ENCODE peak calls at places on chromosomes 6 and 20, in eight cellular contexts. O is heart left ventricle, D is small intestine, E is left lung, V is Caco-2, I is upper lobe of left lung, G is pancreas, X is tibial nerve. Z is an unnamed sample.

GRCh38 chr6:138517635-138518034 is 18.3 kb upstream of the NHSL1 start:
- DNase-seq in G (no peak), V (peak; percentile 35), E (no peak), X (no peak), D (peak; percentile 79), O (no peak), I (no peak), Z (no peak)

GRCh38 chr6:18388942-18389341 is 1.8 kb downstream of the RNF144B start:
- DNase-seq in V (no peak), G (peak; percentile 24), D (no peak), X (no peak), I (no peak), O (no peak), E (no peak), Z (peak; percentile 16)

GRCh38 chr6:106600329-106600728 is 29.0 kb downstream of the RTN4IP1 start:
- DNase-seq in O (no peak), X (no peak), G (no peak), V (no peak), D (no peak), I (no peak), E (no peak), Z (no peak)

GRCh38 chr6:115131709-115132490 is 789.1 kb upstream of the HS3ST5 start:
- DNase-seq in D (no peak), I (no peak), O (no peak), X (no peak), V (no peak), G (no peak), E (no peak), Z (no peak)

GRCh38 chr20:62063601-62063980 is 2.1 kb downstream of the TAF4 start:
- DNase-seq in V (no peak), G (no peak), X (no peak), O (no peak), E (no peak), D (no peak), I (peak; percentile 83), Z (peak; percentile 45)

GRCh38 chr6:38933426-38933825 is 115.2 kb upstream of the GLP1R start:
- DNase-seq in V (peak; percentile 47), X (no peak), I (no peak), D (peak; percentile 68), G (no peak), O (no peak), E (no peak), Z (peak; percentile 21)

GRCh38 chr6:8170245-8170644 is 67.9 kb upstream of the EEF1E1 start:
- DNase-seq in D (no peak), E (no peak), V (no peak), O (no peak), G (no peak), I (no peak), X (no peak), Z (no peak)

GRCh38 chr6:132887204-132887603 is 72.8 kb downstream of the RPS12 start:
- DNase-seq in D (no peak), G (no peak), I (no peak), O (no peak), V (no peak), X (no peak), E (no peak), Z (peak; percentile 39)

GRCh38 chr6:112413805-112414204 is 66.7 kb downstream of the RFPL4B start:
- DNase-seq in V (peak; percentile 10), E (no peak), I (no peak), G (no peak), D (no peak), X (no peak), O (no peak), Z (no peak)

GRCh38 chr6:43376551-43376981 is 7.1 kb upstream of the ZNF318 start:
- DNase-seq in X (no peak), I (no peak), V (no peak), O (no peak), D (peak; percentile 58), G (no peak), E (no peak), Z (no peak)

GRCh38 chr6:7086488-7086887 is 21.3 kb upstream of the RREB1 start:
- DNase-seq in D (peak; percentile 61), V (no peak), I (no peak), X (no peak), O (peak; percentile 39), G (no peak), E (no peak), Z (no peak)

GRCh38 chr20:10309326-10309725 is 90.7 kb downstream of the SNAP25 start:
- DNase-seq in E (no peak), G (no peak), D (no peak), I (no peak), O (no peak), X (no peak), V (no peak), Z (peak; percentile 92)

GRCh38 chr20:47150403-47151152 is 205.9 kb downstream of the ZMYND8 start:
- DNase-seq in O (peak; percentile 62), V (peak; percentile 94), X (peak; percentile 53), D (peak; percentile 77), E (no peak), G (peak; percentile 26), I (no peak), Z (peak; percentile 87)

GRCh38 chr6:147071786-147072185 is 132.4 kb upstream of the STXBP5 start:
- DNase-seq in O (no peak), E (no peak), D (no peak), G (no peak), X (no peak), I (no peak), V (no peak), Z (no peak)

GRCh38 chr6:10395946-10396577 is 18.8 kb downstream of the TFAP2A start:
- DNase-seq in I (no peak), D (no peak), X (no peak), V (no peak), O (no peak), E (no peak), G (no peak), Z (no peak)

GRCh38 chr6:3551716-3552511 is 95.1 kb upstream of the SLC22A23 start:
- DNase-seq in O (no peak), E (no peak), I (no peak), D (no peak), V (no peak), X (no peak), G (no peak), Z (no peak)

GRCh38 chr6:129280719-129281118 is 397.8 kb downstream of the LAMA2 start:
- DNase-seq in X (no peak), O (peak; percentile 29), G (no peak), D (no peak), I (no peak), V (no peak), E (no peak), Z (no peak)

DNA sequence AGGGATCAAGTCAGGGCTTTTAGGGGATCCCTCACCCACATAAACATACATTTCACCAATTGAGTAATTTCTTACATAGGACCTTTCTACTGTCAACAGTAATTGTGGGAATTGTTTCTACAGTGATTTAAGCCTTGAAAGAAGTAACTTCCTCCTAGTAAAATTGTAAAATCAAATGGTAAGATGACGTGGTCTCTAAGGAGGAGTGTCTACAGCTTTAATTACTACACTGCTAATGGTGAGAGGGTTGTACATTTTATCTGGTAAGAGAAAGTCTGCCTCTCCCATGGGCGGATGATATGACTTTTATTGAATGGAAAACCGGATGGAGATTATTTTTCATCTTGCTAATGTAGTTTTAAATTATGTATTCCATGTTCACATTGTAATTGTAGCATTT is 98.0 kb downstream of the RPP40 start:
- DNase-seq in I (no peak), E (no peak), X (no peak), O (no peak), V (no peak), G (no peak), D (peak; percentile 47), Z (no peak)
- H3K4me1 ChIP-seq in I (peaks cover 5% of the 10 kb centered on the region), E (no peaks in the 10 kb centered on the region), X (no peaks in the 10 kb centered on the region), O (no peaks in the 10 kb centered on the region), V (peaks cover 14% of the 10 kb centered on the region), G (peaks cover 26% of the 10 kb centered on the region), D (peaks cover 5% of the 10 kb centered on the region), Z (peaks cover 18% of the 10 kb centered on the region)

DNA sequence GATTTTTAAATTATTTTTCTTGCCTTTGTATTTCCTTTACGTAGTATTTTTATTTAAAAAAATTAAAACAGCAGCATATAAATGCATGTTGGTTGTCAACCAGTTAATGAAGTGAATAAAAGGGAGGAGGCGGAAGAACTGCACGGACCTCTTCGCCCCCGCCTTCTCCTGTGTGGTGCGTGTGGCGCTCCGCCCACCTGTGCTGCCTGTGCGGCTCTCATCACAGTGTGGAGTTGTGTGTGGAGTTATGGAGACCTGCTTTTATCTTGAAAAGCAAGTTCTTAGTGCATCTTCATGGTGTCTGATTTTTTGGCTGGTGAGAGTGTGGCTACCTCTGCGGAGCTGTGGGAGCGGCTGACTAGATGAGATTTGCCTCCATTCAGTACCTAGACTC is 58.4 kb downstream of the PTPN1 start:
- DNase-seq in X (no peak), G (no peak), D (no peak), O (no peak), I (no peak), V (no peak), E (no peak), Z (no peak)
- H3K36me3 ChIP-seq in X (peaks cover 46% of the 10 kb centered on the region), G (no peaks in the 10 kb centered on the region), D (peaks cover 5% of the 10 kb centered on the region), O (peaks cover 63% of the 10 kb centered on the region), I (peaks cover 24% of the 10 kb centered on the region), V (peaks cover 6% of the 10 kb centered on the region), E (no peaks in the 10 kb centered on the region), Z (peaks cover 3% of the 10 kb centered on the region)

DNA sequence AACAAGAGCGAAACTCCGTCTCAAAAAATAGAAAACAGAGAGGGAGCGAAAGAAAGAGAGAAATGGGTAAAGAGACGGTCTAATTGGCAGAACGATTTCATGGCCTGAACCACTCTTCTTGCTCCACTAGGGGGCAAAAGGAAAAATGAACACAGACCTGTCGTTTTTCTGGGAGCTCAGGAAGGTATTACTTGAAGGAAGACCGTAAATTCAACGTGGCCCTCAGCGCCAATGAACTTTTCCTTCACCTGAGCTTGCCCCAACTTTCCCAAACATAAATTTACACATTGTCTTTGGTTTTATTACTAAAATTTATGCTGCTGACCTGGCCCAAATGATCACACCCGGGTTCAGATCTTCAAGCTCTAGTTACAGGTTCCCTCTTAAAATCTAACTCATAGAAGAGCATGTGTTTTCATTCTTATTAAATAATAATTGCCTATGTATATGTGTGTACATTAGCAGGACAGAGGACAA is 67.3 kb downstream of the ATP9A start:
- DNase-seq in G (no peak), X (no peak), I (no peak), E (no peak), V (peak; percentile 81), D (peak; percentile 68), O (no peak), Z (peak; percentile 28)
- H3K4me1 ChIP-seq in G (peaks cover 15% of the 10 kb centered on the region), X (peaks cover 11% of the 10 kb centered on the region), I (peaks cover 13% of the 10 kb centered on the region), E (no peaks in the 10 kb centered on the region), V (peaks cover 54% of the 10 kb centered on the region), D (peaks cover 4% of the 10 kb centered on the region), O (no peaks in the 10 kb centered on the region), Z (peaks cover 12% of the 10 kb centered on the region)

GRCh38 chr20:32439132-32439829 is 81.2 kb downstream of the ASXL1 start:
- DNase-seq in G (no peak), O (no peak), V (peak; percentile 32), X (no peak), E (no peak), D (no peak), I (no peak), Z (no peak)

GRCh38 chr20:32440758-32441078 is 82.6 kb downstream of the ASXL1 start:
- DNase-seq in I (no peak), O (no peak), G (no peak), V (no peak), D (no peak), E (no peak), X (no peak), Z (no peak)

GRCh38 chr20:32441638-32442037 is 83.5 kb downstream of the ASXL1 start:
- DNase-seq in X (no peak), D (no peak), O (no peak), G (no peak), E (no peak), V (no peak), I (no peak), Z (no peak)

GRCh38 chr20:32438331-32438858 is 80.3 kb downstream of the ASXL1 start:
- DNase-seq in X (no peak), G (no peak), O (no peak), V (no peak), D (no peak), I (no peak), E (no peak), Z (no peak)

GRCh38 chr20:32440069-32440757 is 82.1 kb downstream of the ASXL1 start:
- DNase-seq in I (no peak), E (no peak), X (no peak), D (no peak), G (no peak), V (no peak), O (no peak), Z (no peak)
- H3K36me3 ChIP-seq in I (peaks cover 36% of the 10 kb centered on the region), E (no peaks in the 10 kb centered on the region), X (peaks cover 58% of the 10 kb centered on the region), D (peaks cover 13% of the 10 kb centered on the region), G (no peaks in the 10 kb centered on the region), V (peaks cover 19% of the 10 kb centered on the region), O (peaks cover 73% of the 10 kb centered on the region), Z (peaks cover 28% of the 10 kb centered on the region)